ENCODE peak calls at places on chromosome 2, in four cellular contexts. V is RWPE2; U is CD4-positive, CD25-positive, alpha-beta regulatory T cell; B is gastroesophageal sphincter. P is an unnamed sample.

GRCh38 chr2:101121174-101121573 is 30.0 kb downstream of the TBC1D8 start:
- ATAC-seq in B (no peak), V (no peak), U (no peak), P (no peak)

GRCh38 chr2:28448738-28449100 is 47.1 kb upstream of the PLB1 start:
- ATAC-seq in V (no peak), B (no peak), U (no peak), P (no peak)

GRCh38 chr2:226773291-226773690 is 26.3 kb downstream of the IRS1 start:
- ATAC-seq in U (no peak), B (no peak), V (no peak), P (no peak)

GRCh38 chr2:222730346-222731065 is 59.0 kb downstream of the MOGAT1 start:
- ATAC-seq in B (no peak), U (no peak), V (no peak), P (peak; percentile 44)

GRCh38 chr2:106117347-106117746 is 76.8 kb downstream of the UXS1 start:
- ATAC-seq in U (no peak), B (no peak), V (no peak), P (no peak)

GRCh38 chr2:162579986-162580385 is 236.1 kb downstream of the GCA start:
- ATAC-seq in B (no peak), U (no peak), V (no peak), P (no peak)

GRCh38 chr2:161131804-161132203 is 28.4 kb upstream of the TANK start:
- ATAC-seq in U (no peak), V (no peak), B (no peak), P (no peak)

GRCh38 chr2:36633470-36634092 is 35.6 kb upstream of the FEZ2 start:
- ATAC-seq in V (peak; percentile 23), U (no peak), B (no peak), P (no peak)

GRCh38 chr2:9178110-9178904 is 28.3 kb upstream of the ASAP2 start:
- ATAC-seq in B (peak; percentile 4), V (peak; percentile 27), U (no peak), P (peak; percentile 43)

GRCh38 chr2:68086166-68086565 is 23.4 kb upstream of the C1D start:
- ATAC-seq in V (no peak), B (no peak), U (no peak), P (no peak)

GRCh38 chr2:230434677-230435324 is 18.8 kb downstream of the SP100 start:
- ATAC-seq in V (peak; percentile 25), U (peak; percentile 16), B (no peak), P (no peak)

GRCh38 chr2:85811173-85811849 is 57.5 kb downstream of the ATOH8 start:
- ATAC-seq in V (no peak), B (peak; percentile 17), U (no peak), P (no peak)

P was measured in stimulated activated memory B cell treated with anti-CD40 and anti-IgM and Interleukin-4, amounts not matched to agents 10 μg/mL and 1 μg/mL and 100 μg/mL, for 72 hours.